ENCODE peak calls at places on chromosome 12, in five cellular contexts. P, Y, Q, H and C are unnamed samples.

GRCh38 chr12:62600038-62600437 is 133.4 kb downstream of the MON2 start:
- DNase-seq in P (no peak), Y (no peak), Q (no peak), H (no peak), C (no peak)

GRCh38 chr12:32505067-32505466 is 105.7 kb downstream of the FGD4 start:
- DNase-seq in P (no peak), Y (no peak), Q (no peak), H (no peak), C (no peak)

GRCh38 chr12:10075451-10075850 is 23.3 kb downstream of the CLEC1A start:
- DNase-seq in P (no peak), Y (no peak), Q (no peak), H (no peak), C (no peak)

GRCh38 chr12:19739195-19739776 is 300.0 kb downstream of the AEBP2 start:
- DNase-seq in P (no peak), Y (no peak), Q (no peak), H (no peak), C (peak; percentile 18)

GRCh38 chr12:27193854-27194544 is 50.1 kb upstream of the STK38L start:
- DNase-seq in P (no peak), Y (no peak), Q (no peak), H (peak; percentile 82), C (no peak)

GRCh38 chr12:120048258-120048657 is 59.2 kb downstream of the BICDL1 start:
- DNase-seq in P (no peak), Y (no peak), Q (no peak), H (no peak), C (no peak)

GRCh38 chr12:109695961-109696461 is 17.6 kb upstream of the FAM222A start:
- DNase-seq in P (no peak), Y (no peak), Q (no peak), H (no peak), C (no peak)

GRCh38 chr12:106247731-106248176 is at the start of gene CKAP4:
- DNase-seq in P (peak; percentile 63), Y (peak; percentile 93), Q (peak; percentile 88), H (peak; percentile 89), C (no peak)

GRCh38 chr12:18139989-18140596 is 50.1 kb upstream of the RERGL start:
- DNase-seq in P (no peak), Y (no peak), Q (no peak), H (no peak), C (no peak)

GRCh38 chr12:95318071-95318545 is 100.5 kb downstream of the VEZT start:
- DNase-seq in P (no peak), Y (no peak), Q (no peak), H (no peak), C (no peak)

GRCh38 chr12:81187686-81188085 is 109.8 kb downstream of the ACSS3 start:
- DNase-seq in P (no peak), Y (no peak), Q (no peak), H (no peak), C (no peak)

GRCh38 chr12:46452061-46452615 is 79.6 kb upstream of the SLC38A2 start:
- DNase-seq in P (no peak), Y (no peak), Q (no peak), H (no peak), C (no peak)

GRCh38 chr12:112979281-112979680 is 962 bp downstream of the OAS2 start:
- DNase-seq in P (no peak), Y (no peak), Q (no peak), H (peak; percentile 62), C (no peak)

GRCh38 chr12:24600996-24601395 is 347.9 kb downstream of the BCAT1 start:
- DNase-seq in P (no peak), Y (no peak), Q (no peak), H (no peak), C (no peak)

GRCh38 chr12:81224626-81225025 is 146.7 kb downstream of the ACSS3 start:
- DNase-seq in P (no peak), Y (no peak), Q (no peak), H (no peak), C (no peak)

GRCh38 chr12:93361159-93361919 is 16.4 kb upstream of the NUDT4 start:
- DNase-seq in P (peak; percentile 80), Y (no peak), Q (peak; percentile 90), H (no peak), C (no peak)

GRCh38 chr12:16184691-16185090 is 92.8 kb downstream of the SLC15A5 start:
- DNase-seq in P (no peak), Y (no peak), Q (no peak), H (no peak), C (no peak)

GRCh38 chr12:55845785-55846496 is 3.2 kb upstream of the MMP19 start:
- DNase-seq in P (no peak), Y (no peak), Q (no peak), H (no peak), C (no peak)

GRCh38 chr12:55847033-55847432 is 4.3 kb upstream of the MMP19 start:
- DNase-seq in P (no peak), Y (no peak), Q (no peak), H (peak; percentile 82), C (no peak)

GRCh38 chr12:55845349-55845748 is 2.6 kb upstream of the MMP19 start:
- DNase-seq in P (no peak), Y (no peak), Q (no peak), H (no peak), C (no peak)

GRCh38 chr12:55849616-55850015 is 6.9 kb upstream of the MMP19 start:
- DNase-seq in P (no peak), Y (no peak), Q (no peak), H (no peak), C (no peak)

DNA sequence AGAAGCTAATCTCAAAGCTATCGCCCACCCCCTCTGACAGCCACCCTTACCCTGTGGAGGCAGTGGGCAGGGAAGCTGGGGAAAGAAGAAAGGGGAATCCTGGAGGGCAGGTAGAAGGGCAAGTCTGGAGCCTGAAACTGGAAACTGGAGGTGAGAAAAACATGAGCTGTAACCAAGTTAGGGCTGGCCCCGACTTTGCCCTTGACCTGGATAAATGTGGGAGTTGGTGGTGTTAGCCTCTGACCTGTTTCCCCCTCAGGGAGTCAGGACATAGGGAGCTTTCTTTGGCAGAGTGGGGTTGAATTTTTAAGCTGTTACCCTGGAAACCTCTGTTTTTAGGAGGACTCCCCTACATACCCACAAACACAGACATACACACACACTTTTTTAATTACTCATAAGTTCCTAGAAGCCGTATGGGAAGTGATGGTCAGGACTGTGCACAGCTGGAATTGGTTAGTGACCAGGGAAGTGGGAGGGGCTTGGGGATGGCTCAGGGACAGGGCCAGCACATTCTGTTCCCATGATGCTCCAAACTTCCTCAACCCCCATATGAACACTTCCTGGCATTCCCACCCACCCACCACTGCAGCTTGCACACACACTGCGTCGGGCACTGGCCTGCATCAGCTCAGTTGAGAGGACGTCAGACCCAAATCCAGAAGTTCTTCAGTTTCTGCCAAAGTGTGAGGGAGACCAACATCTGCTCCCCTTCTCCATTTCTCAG is 5.0 kb upstream of the MMP19 start:
- DNase-seq in P (peak; percentile 86), Y (no peak), Q (peak; percentile 94), H (peak; percentile 96), C (no peak)
- H3K27ac ChIP-seq in P (peak overlapping the region; percentile 87), Y (no peak overlapping the region), Q (peak overlapping the region; percentile 80), H (peak overlapping the region; percentile 97), C (no peak overlapping the region)

GRCh38 chr12:116128779-116129178 is 148.7 kb downstream of the MED13L start:
- DNase-seq in P (no peak), Y (no peak), Q (no peak), H (no peak), C (no peak)
- H3K4me1 ChIP-seq in P (peaks cover 83% of the 10 kb centered on the region), Y (peaks cover 18% of the 10 kb centered on the region), Q (peaks cover 87% of the 10 kb centered on the region), H (peaks cover 5% of the 10 kb centered on the region), C (peaks cover 3% of the 10 kb centered on the region)

GRCh38 chr12:121809712-121810116 is 5.9 kb downstream of the SETD1B start:
- DNase-seq in P (peak; percentile 15), Y (peak; percentile 69), Q (peak; percentile 51), H (no peak), C (no peak)

GRCh38 chr12:121811434-121812319 is 7.9 kb downstream of the SETD1B start:
- DNase-seq in P (peak; percentile 71), Y (peak; percentile 92), Q (peak; percentile 88), H (peak; percentile 79), C (no peak)

GRCh38 chr12:121812320-121812871 is 8.6 kb downstream of the SETD1B start:
- DNase-seq in P (peak; percentile 48), Y (peak; percentile 94), Q (peak; percentile 81), H (peak; percentile 85), C (no peak)

GRCh38 chr12:121810234-121810817 is 6.5 kb downstream of the SETD1B start:
- DNase-seq in P (peak; percentile 14), Y (peak; percentile 80), Q (peak; percentile 56), H (no peak), C (no peak)

GRCh38 chr12:121810833-121811433 is 7.1 kb downstream of the SETD1B start:
- DNase-seq in P (peak; percentile 13), Y (no peak), Q (no peak), H (no peak), C (no peak)
- H3K27ac ChIP-seq in P (peak overlapping the region; percentile 89), Y (no peak overlapping the region), Q (peak overlapping the region; percentile 76), H (peak overlapping the region; percentile 34), C (no peak overlapping the region)

GRCh38 chr12:52183544-52183910 is 8.3 kb downstream of the KRT80 start:
- DNase-seq in P (no peak), Y (peak; percentile 42), Q (no peak), H (no peak), C (no peak)
- H3K4me1 ChIP-seq in P (peaks cover 4% of the 10 kb centered on the region), Y (no peaks in the 10 kb centered on the region), Q (peaks cover 8% of the 10 kb centered on the region), H (no peaks in the 10 kb centered on the region), C (peaks cover 5% of the 10 kb centered on the region)

DNA sequence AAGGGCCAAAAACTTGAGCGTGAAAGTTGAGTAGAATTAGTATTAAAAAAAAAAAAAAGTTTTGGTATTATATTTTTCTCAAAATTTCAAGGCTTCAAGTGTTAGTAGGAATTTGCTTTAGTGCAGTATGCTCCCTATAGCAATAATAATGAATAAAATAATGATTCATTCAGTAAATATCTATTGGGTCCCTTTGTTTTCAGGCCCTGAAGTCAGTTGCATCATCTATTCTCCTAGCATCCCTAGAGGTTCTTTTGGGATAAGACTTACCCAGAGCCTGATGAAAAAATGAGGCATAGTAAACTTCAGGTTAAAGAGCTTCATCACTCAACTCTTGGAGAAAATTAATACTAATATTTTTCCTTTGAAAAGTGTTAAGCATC is 1.1 kb downstream of the KMT5A start:
- DNase-seq in P (no peak), Y (no peak), Q (no peak), H (no peak), C (no peak)
- H3K27ac ChIP-seq in P (peak overlapping the region; percentile 88), Y (no peak overlapping the region), Q (peak overlapping the region; percentile 85), H (no peak overlapping the region), C (no peak overlapping the region)

GRCh38 chr12:92132282-92132681 is 13.4 kb downstream of the BTG1 start:
- DNase-seq in P (no peak), Y (no peak), Q (no peak), H (no peak), C (no peak)
- H3K4me1 ChIP-seq in P (peaks cover 51% of the 10 kb centered on the region), Y (peaks cover 21% of the 10 kb centered on the region), Q (peaks cover 44% of the 10 kb centered on the region), H (peaks cover 1% of the 10 kb centered on the region), C (peaks cover 3% of the 10 kb centered on the region)

DNA sequence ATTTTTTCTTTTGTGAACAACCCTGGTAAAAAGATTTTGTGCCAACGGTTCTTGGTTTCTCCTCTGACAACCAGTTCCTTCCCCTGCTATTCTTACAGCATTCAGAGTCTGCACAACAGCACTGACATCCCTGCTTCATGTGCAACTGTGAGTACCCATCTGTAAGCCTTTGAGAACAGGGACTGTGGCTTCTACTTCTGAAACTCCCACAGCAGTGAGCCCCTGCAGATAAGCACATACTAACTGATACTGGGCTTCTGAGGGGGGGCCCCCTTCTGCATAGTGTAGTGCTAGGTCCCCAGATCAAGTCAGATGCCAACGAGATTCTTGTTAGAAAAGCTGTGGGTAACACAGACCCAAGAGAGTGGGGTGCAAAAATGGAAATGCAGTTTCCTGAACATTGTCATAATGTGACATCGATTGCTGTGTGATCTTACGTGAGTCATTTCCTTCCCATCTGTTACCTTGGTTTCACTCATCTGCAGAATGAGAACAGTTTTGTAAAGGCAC is 11.1 kb upstream of the NINJ2 start:
- DNase-seq in P (no peak), Y (no peak), Q (no peak), H (no peak), C (no peak)
- H3K27ac ChIP-seq in P (no peak overlapping the region), Y (no peak overlapping the region), Q (no peak overlapping the region), H (no peak overlapping the region), C (no peak overlapping the region)

GRCh38 chr12:3455312-3455711 is 35.7 kb upstream of the PRMT8 start:
- DNase-seq in P (no peak), Y (no peak), Q (no peak), H (no peak), C (no peak)
- H3K4me1 ChIP-seq in P (no peaks in the 10 kb centered on the region), Y (no peaks in the 10 kb centered on the region), Q (no peaks in the 10 kb centered on the region), H (no peaks in the 10 kb centered on the region), C (peaks cover 3% of the 10 kb centered on the region)